ENCODE peak calls at places on chromosomes 16 and 17, in six cellular contexts. T is stimulated activated CD4-positive, alpha-beta T cell treated with anti-CD3 and anti-CD28 coated beads, TNF-alpha, amount 100 ng/mL, for 4 hours; W is EL; E is HTR-8/SVneo; R is tibial nerve; M is foreskin keratinocyte. C is an unnamed sample.

GRCh38 chr17:81819648-81820171 is 13.4 kb downstream of the MCRIP1 start:
- DNase-seq in T (no peak), W (no peak), E (no peak), R (no peak), M (no peak), C (no peak)

GRCh38 chr16:74601131-74601871 is 5.6 kb downstream of the GLG1 start:
- DNase-seq in T (peak), W (no peak), E (no peak), R (no peak), M (no peak), C (no peak)

GRCh38 chr17:46817901-46818209 is 637 bp downstream of the WNT3 start:
- DNase-seq in T (no peak), W (no peak), E (no peak), R (no peak), M (no peak), C (no peak)

GRCh38 chr16:29808219-29808900 is 2.0 kb downstream of the MAZ start:
- DNase-seq in T (no peak), W (no peak), E (no peak), R (no peak), M (no peak), C (no peak)

GRCh38 chr16:5056347-5056746 is 9.4 kb downstream of the C16orf89 start:
- DNase-seq in T (no peak), W (peak), E (no peak), R (no peak), M (peak), C (no peak)

GRCh38 chr17:17669081-17669850 is 12.0 kb upstream of the RAI1 start:
- DNase-seq in T (no peak), W (peak), E (no peak), R (no peak), M (no peak), C (no peak)

GRCh38 chr17:60534613-60535157 is 8.6 kb upstream of the APPBP2 start:
- DNase-seq in T (no peak), W (no peak), E (no peak), R (no peak), M (no peak), C (no peak)

GRCh38 chr16:84214451-84215066 is 23.6 kb downstream of the ADAD2 start:
- DNase-seq in T (no peak), W (no peak), E (no peak), R (no peak), M (no peak), C (no peak)

GRCh38 chr17:72121164-72122001 is 563 bp downstream of the SOX9 start:
- DNase-seq in T (no peak), W (peak), E (no peak), R (no peak), M (no peak), C (peak)

GRCh38 chr17:3801043-3801746 is at the start of gene ITGAE:
- DNase-seq in T (no peak), W (no peak), E (no peak), R (no peak), M (no peak), C (no peak)

C was measured in H54.